ENCODE peak calls at places on chromosomes 16 and 17, in five cellular contexts. N is stomach, Y is HCT116, J is endothelial cell of umbilical vein, O is suprapubic skin. V is an unnamed sample.

GRCh38 chr17:72618018-72618509 is 474.4 kb downstream of the SLC39A11 start:
- DNase-seq in N (peak), Y (peak), J (no peak), O (no peak), V (peak)

GRCh38 chr16:12766853-12767252 is 36.8 kb downstream of the CPPED1 start:
- DNase-seq in N (no peak), Y (no peak), J (no peak), O (no peak), V (no peak)

GRCh38 chr17:73232587-73233373 is 28.9 kb downstream of the CPSF4L start:
- DNase-seq in N (peak), Y (no peak), J (peak), O (peak), V (peak)

GRCh38 chr17:74011963-74012362 is 191.5 kb upstream of the RPL38 start:
- DNase-seq in N (no peak), Y (no peak), J (no peak), O (no peak), V (no peak)

GRCh38 chr17:61405686-61406542 is 6.3 kb downstream of the TBX2 start:
- DNase-seq in N (no peak), Y (no peak), J (no peak), O (no peak), V (no peak)

GRCh38 chr17:3710951-3711383 is 12.7 kb upstream of the HASPIN start:
- DNase-seq in N (no peak), Y (no peak), J (peak), O (no peak), V (no peak)

GRCh38 chr16:56202036-56202435 is 10.7 kb downstream of the GNAO1 start:
- DNase-seq in N (peak), Y (no peak), J (no peak), O (no peak), V (no peak)

GRCh38 chr16:55478827-55479559 is at the start of gene MMP2:
- DNase-seq in N (peak), Y (no peak), J (peak), O (peak), V (no peak)

GRCh38 chr16:79295746-79296145 is 304.8 kb downstream of the MAF start:
- DNase-seq in N (no peak), Y (no peak), J (no peak), O (no peak), V (no peak)

GRCh38 chr17:75181608-75182318 is 996 bp downstream of the SUMO2 start:
- DNase-seq in N (peak), Y (no peak), J (peak), O (no peak), V (peak)

GRCh38 chr17:8131844-8132441 is 8.0 kb upstream of the HES7 start:
- DNase-seq in N (no peak), Y (no peak), J (no peak), O (no peak), V (no peak)

GRCh38 chr17:38322156-38322779 is 21.5 kb downstream of the GPR179 start:
- DNase-seq in N (peak), Y (peak), J (no peak), O (no peak), V (no peak)

GRCh38 chr16:2527784-2528100 is 3.5 kb downstream of the CEMP1 start:
- DNase-seq in N (no peak), Y (no peak), J (no peak), O (no peak), V (no peak)

GRCh38 chr17:77723071-77723908 is 235.2 kb upstream of the TNRC6C start:
- DNase-seq in N (no peak), Y (no peak), J (no peak), O (no peak), V (no peak)

GRCh38 chr16:84845496-84846002 is 25.8 kb downstream of the CRISPLD2 start:
- DNase-seq in N (no peak), Y (no peak), J (no peak), O (no peak), V (no peak)

GRCh38 chr16:57384248-57385070 is 12.2 kb downstream of the CX3CL1 start:
- DNase-seq in N (no peak), Y (no peak), J (no peak), O (no peak), V (no peak)

GRCh38 chr17:55303701-55304145 is 39.0 kb downstream of the HLF start:
- DNase-seq in N (no peak), Y (no peak), J (no peak), O (no peak), V (no peak)

GRCh38 chr16:15557258-15557657 is 85.7 kb downstream of the MARF1 start:
- DNase-seq in N (no peak), Y (no peak), J (no peak), O (no peak), V (no peak)

GRCh38 chr17:34781071-34781470 is 180.2 kb downstream of the CCT6B start:
- DNase-seq in N (no peak), Y (no peak), J (no peak), O (no peak), V (no peak)

GRCh38 chr17:45018514-45019176 is 32.8 kb downstream of the DCAKD start:
- DNase-seq in N (no peak), Y (no peak), J (no peak), O (no peak), V (no peak)

GRCh38 chr17:45948881-45949624 is 50.0 kb upstream of the STH start:
- DNase-seq in N (peak), Y (peak), J (peak), O (peak), V (peak)

GRCh38 chr16:5321925-5322324 is 224.3 kb upstream of the EEF2KMT start:
- DNase-seq in N (no peak), Y (no peak), J (no peak), O (no peak), V (no peak)

GRCh38 chr17:80877095-80877828 is 114.4 kb upstream of the CHMP6 start:
- DNase-seq in N (no peak), Y (no peak), J (no peak), O (no peak), V (no peak)

GRCh38 chr17:386145-386876 is 33.7 kb upstream of the RPH3AL start:
- DNase-seq in N (peak), Y (peak), J (peak), O (peak), V (peak)

GRCh38 chr16:88487920-88488842 is 35.1 kb downstream of the ZFPM1 start:
- DNase-seq in N (peak), Y (no peak), J (no peak), O (no peak), V (no peak)

GRCh38 chr16:84509032-84509950 is 4.8 kb upstream of the MEAK7 start:
- DNase-seq in N (no peak), Y (no peak), J (no peak), O (no peak), V (no peak)

GRCh38 chr16:78277374-78277773 is 177.9 kb downstream of the WWOX start:
- DNase-seq in N (no peak), Y (no peak), J (no peak), O (no peak), V (no peak)

GRCh38 chr17:1002771-1003555 is 6.0 kb downstream of the TIMM22 start:
- DNase-seq in N (no peak), Y (no peak), J (peak), O (no peak), V (no peak)

GRCh38 chr16:84461029-84461415 is 43.4 kb downstream of the MEAK7 start:
- DNase-seq in N (peak), Y (no peak), J (no peak), O (peak), V (no peak)

GRCh38 chr17:17300624-17301568 is 2.3 kb upstream of the NT5M start:
- DNase-seq in N (peak), Y (no peak), J (peak), O (no peak), V (no peak)

GRCh38 chr16:70460737-70461261 is 6.4 kb downstream of the FCSK start:
- DNase-seq in N (no peak), Y (no peak), J (peak), O (no peak), V (no peak)

GRCh38 chr16:74743045-74743667 is 31.5 kb downstream of the FA2H start:
- DNase-seq in N (no peak), Y (no peak), J (no peak), O (no peak), V (no peak)

GRCh38 chr16:10579575-10579964 is 828 bp downstream of the EMP2 start:
- DNase-seq in N (no peak), Y (no peak), J (no peak), O (no peak), V (no peak)

GRCh38 chr17:57281887-57282653 is 25.7 kb downstream of the MSI2 start:
- DNase-seq in N (no peak), Y (no peak), J (no peak), O (no peak), V (no peak)
- TF ChIP-seq CTCF in N (no peak), Y (no peak), J (no peak), O (no peak), V (no peak)

GRCh38 chr16:689175-689897 is 862 bp downstream of the WDR24 start:
- DNase-seq in N (no peak), Y (no peak), J (no peak), O (no peak), V (no peak)
- TF ChIP-seq POLR2AphosphoS5 in N (no peak), Y (no peak), J (no peak), O (no peak), V (no peak)

DNA sequence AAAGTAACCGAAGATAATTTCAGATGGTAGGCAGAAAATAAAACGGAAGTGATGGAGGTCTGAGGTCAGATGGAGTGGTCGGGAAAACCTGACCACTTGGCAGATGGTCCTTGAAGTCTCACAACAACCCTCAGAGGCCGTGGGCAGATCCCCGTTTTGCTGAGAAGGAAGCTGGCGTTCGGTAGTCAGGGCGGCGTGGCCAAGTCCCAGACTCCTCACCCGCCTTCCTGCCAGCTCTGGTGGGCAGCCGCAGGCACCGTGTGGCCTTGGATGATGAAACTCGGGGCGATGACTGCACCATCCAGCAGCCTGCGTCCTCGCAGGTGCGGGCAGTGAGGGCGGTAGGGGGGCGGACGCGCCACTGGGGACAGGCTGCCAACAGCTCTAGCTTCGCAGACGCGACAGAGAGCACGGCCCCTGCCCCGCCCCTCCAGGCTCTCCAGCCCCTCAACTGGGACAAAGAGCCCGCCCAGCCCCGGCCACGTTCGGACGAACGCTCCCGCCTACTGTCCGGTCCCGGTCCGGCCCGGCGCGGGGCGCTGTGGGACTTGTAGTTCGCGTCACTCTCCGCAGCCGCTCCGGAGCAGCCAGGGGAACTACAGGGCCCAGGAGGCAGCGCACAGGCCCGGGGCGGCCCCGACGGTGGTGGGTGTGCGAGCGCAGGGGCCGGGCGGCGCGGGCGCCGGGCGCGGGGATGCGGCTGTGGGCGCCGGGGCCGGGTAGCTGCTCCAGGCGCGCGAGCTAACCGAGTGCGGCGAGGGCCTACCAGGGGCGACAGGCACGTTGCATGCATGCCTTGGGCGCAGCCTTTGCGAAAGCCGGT is at the start of gene GPT2:
- DNase-seq in N (peak), Y (peak), J (peak), O (peak), V (peak)
- TF ChIP-seq CTCF in N (no peak), Y (no peak), J (no peak), O (no peak), V (peak)

GRCh38 chr17:40485851-40486512 is 15.4 kb downstream of the TNS4 start:
- DNase-seq in N (no peak), Y (peak), J (no peak), O (no peak), V (peak)
- TF ChIP-seq POLR2AphosphoS5 in N (peak), Y (peak), J (no peak), O (peak), V (peak)

DNA sequence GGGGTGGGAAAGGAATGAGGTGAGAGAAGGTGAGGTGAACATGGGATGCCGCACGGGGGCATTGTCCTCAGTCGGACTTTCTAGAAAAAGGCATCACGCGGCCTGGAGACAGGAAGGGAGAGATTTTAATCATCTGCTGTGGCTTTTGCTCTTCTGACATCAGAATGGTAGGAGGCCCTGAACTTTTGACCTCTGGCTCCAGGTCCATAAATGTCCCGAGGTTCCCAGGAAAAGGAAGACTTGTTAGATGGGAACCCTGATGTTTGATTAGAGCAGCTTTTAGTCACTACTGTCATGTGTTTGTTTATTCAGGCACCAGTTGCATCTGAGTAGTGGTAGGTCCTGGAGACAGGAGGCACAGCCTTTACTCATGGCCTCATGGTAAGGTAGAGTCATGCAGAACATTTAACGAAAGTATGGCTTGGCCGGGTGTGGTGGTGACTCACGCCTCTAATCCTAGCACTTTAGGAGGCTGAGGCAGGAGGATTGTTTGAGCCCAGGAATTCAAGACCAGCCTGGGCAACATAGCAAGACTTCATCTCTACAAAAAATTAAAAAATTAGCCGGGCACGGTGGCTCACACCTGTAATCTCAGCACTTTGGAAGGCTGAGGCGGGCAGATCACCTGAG is 203.1 kb downstream of the MSI2 start:
- DNase-seq in N (no peak), Y (peak), J (no peak), O (no peak), V (no peak)
- TF ChIP-seq CTCF in N (no peak), Y (peak), J (no peak), O (no peak), V (no peak)

GRCh38 chr16:72110662-72111615 is 17.3 kb downstream of the DHX38 start:
- DNase-seq in N (no peak), Y (no peak), J (no peak), O (no peak), V (no peak)

GRCh38 chr16:72111653-72112451 is 18.2 kb downstream of the DHX38 start:
- DNase-seq in N (no peak), Y (no peak), J (no peak), O (no peak), V (no peak)

GRCh38 chr16:72112906-72113615 is 19.4 kb downstream of the DHX38 start:
- DNase-seq in N (no peak), Y (no peak), J (no peak), O (no peak), V (no peak)

GRCh38 chr16:72113616-72113945 is 19.9 kb downstream of the DHX38 start:
- DNase-seq in N (no peak), Y (no peak), J (no peak), O (no peak), V (no peak)

GRCh38 chr16:72112452-72112792 is 18.8 kb downstream of the DHX38 start:
- DNase-seq in N (no peak), Y (no peak), J (no peak), O (no peak), V (no peak)
- TF ChIP-seq POLR2AphosphoS5 in N (no peak), Y (no peak), J (no peak), O (no peak), V (no peak)

GRCh38 chr17:49616546-49617205 is 41.0 kb downstream of the NXPH3 start:
- DNase-seq in N (peak), Y (no peak), J (no peak), O (peak), V (no peak)

GRCh38 chr17:49610883-49611584 is 35.4 kb downstream of the NXPH3 start:
- DNase-seq in N (no peak), Y (no peak), J (no peak), O (no peak), V (peak)

GRCh38 chr17:49612721-49613120 is 37.0 kb downstream of the NXPH3 start:
- DNase-seq in N (no peak), Y (no peak), J (no peak), O (no peak), V (no peak)

GRCh38 chr17:49618112-49618611 is 42.5 kb downstream of the NXPH3 start:
- DNase-seq in N (no peak), Y (no peak), J (no peak), O (no peak), V (no peak)

DNA sequence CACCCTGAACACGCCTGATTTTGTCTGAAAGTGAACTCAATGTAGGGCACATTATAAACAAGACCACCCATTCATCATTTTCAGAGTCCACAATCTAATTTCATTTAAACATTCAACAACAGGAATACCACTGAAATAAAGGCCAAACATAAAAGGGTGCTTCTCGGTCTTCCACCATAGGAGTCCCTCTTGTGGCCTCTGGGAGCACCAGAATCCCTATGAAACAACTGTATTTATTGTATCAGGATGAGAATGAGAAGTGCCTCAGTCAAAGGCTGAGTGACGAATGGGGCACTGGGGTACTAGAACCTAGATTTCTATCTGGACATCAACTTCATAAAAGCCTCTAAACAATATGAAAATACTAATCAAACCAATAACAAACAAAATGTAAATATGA is 40.4 kb downstream of the NXPH3 start:
- DNase-seq in N (no peak), Y (no peak), J (no peak), O (no peak), V (no peak)
- TF ChIP-seq CTCF in N (no peak), Y (peak), J (peak), O (no peak), V (no peak)

V was measured in prostate gland.